ENCODE peak calls at places on chromosomes 5 and 9, in nine cellular contexts. G is breast epithelium, O is esophagus squamous epithelium, V is A549, D is heart left ventricle, U is right lobe of liver, S is sigmoid colon, E is tibial nerve, N is IMR-90. M is an unnamed sample.

GRCh38 chr9:96061293-96061987 is 185.9 kb downstream of the ERCC6L2 start:
- DNase-seq in G (no peak), O (no peak), V (peak; percentile 47), D (no peak), U (peak; percentile 38), S (no peak), E (peak; percentile 40), N (peak; percentile 41), M (peak; percentile 75)

GRCh38 chr9:4796988-4797956 is 4.5 kb downstream of the RCL1 start:
- DNase-seq in G (no peak), O (no peak), V (peak; percentile 53), D (no peak), U (no peak), S (no peak), E (peak; percentile 31), N (peak; percentile 43), M (no peak)

GRCh38 chr5:79200573-79201183 is 35.3 kb upstream of the JMY start:
- DNase-seq in G (no peak), O (no peak), V (peak; percentile 20), D (no peak), U (no peak), S (no peak), E (no peak), N (peak; percentile 18), M (peak; percentile 37)

GRCh38 chr9:71663216-71663615 is 105.1 kb downstream of the CEMIP2 start:
- DNase-seq in G (no peak), O (no peak), V (no peak), D (no peak), U (no peak), S (no peak), E (no peak), N (no peak), M (no peak)

GRCh38 chr5:96292582-96293247 is 140.3 kb downstream of the PCSK1 start:
- DNase-seq in G (no peak), O (no peak), V (no peak), D (no peak), U (peak; percentile 55), S (peak; percentile 65), E (peak; percentile 70), N (no peak), M (peak; percentile 31)

GRCh38 chr9:93465853-93466252 is 12.5 kb upstream of the FAM120AOS start:
- DNase-seq in G (no peak), O (no peak), V (no peak), D (no peak), U (no peak), S (no peak), E (no peak), N (no peak), M (peak; percentile 52)

GRCh38 chr5:179801304-179802206 is 5.1 kb downstream of the MGAT4B start:
- DNase-seq in G (no peak), O (peak; percentile 41), V (peak; percentile 80), D (peak; percentile 86), U (peak; percentile 85), S (peak; percentile 91), E (peak; percentile 70), N (peak; percentile 48), M (peak; percentile 87)

GRCh38 chr5:57166250-57166649 is 7.6 kb upstream of the GPBP1 start:
- DNase-seq in G (no peak), O (no peak), V (peak; percentile 12), D (no peak), U (no peak), S (no peak), E (no peak), N (no peak), M (no peak)

DNA sequence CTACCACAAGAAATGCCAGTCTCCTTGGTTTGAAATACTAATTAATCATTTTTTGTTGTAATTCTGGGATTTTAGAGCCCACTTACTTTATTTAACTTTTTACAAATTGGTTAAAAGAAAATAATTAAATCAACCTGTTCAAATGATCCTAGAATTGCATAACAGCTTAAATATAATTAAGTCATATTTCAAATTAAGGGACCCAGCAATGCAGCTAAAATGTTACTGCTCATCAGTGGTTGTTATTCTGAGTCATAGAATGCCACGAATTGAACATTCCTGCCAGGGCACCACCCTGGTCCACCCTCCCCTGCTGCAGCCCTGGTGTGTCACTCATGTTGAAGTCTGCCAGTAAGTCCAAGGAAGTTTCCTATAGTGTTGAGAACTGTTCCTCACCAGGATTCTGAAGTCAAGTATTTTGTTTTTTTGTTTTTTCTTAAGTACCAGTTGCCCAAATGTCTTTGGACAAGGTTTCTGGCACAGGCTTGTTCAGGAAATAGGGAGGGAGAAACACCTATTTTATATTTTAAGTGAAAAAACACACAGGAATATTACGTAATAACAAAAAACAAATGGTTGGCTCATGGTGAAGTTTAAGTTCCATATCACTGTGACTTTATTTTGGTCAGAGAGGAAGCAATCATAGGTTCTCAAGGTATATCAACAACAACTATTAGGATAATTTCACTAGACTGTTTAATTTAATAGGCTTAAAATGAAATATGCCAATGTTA is 4.3 kb upstream of the ITGA1 start:
- DNase-seq in G (no peak), O (no peak), V (no peak), D (no peak), U (no peak), S (no peak), E (no peak), N (no peak), M (no peak)
- TF ChIP-seq POLR2A in G (no peak), O (no peak), V (no peak), D (no peak), U (no peak), S (no peak), E (no peak), N (no peak), M (no peak)

GRCh38 chr5:169700611-169701010 is 63.5 kb downstream of the DOCK2 start:
- DNase-seq in G (no peak), O (no peak), V (no peak), D (no peak), U (no peak), S (no peak), E (no peak), N (no peak), M (no peak)

GRCh38 chr5:169703803-169704202 is 66.7 kb downstream of the DOCK2 start:
- DNase-seq in G (no peak), O (no peak), V (no peak), D (no peak), U (no peak), S (no peak), E (no peak), N (no peak), M (no peak)

GRCh38 chr5:169705322-169705721 is 68.2 kb downstream of the DOCK2 start:
- DNase-seq in G (no peak), O (no peak), V (no peak), D (no peak), U (no peak), S (no peak), E (no peak), N (no peak), M (no peak)

GRCh38 chr5:169702726-169703481 is 65.8 kb downstream of the DOCK2 start:
- DNase-seq in G (no peak), O (no peak), V (no peak), D (no peak), U (no peak), S (no peak), E (no peak), N (no peak), M (no peak)

GRCh38 chr5:169701910-169702451 is 64.9 kb downstream of the DOCK2 start:
- DNase-seq in G (no peak), O (no peak), V (peak; percentile 17), D (no peak), U (no peak), S (no peak), E (no peak), N (peak; percentile 64), M (no peak)
- TF ChIP-seq CTCF in G (peak; percentile 69), O (no peak), V (peak; percentile 76), D (peak; percentile 60), U (peak; percentile 19), S (no peak), E (peak; percentile 27), N (peak; percentile 80), M (peak; percentile 39)

GRCh38 chr9:121648799-121649198 is 2.6 kb upstream of the DAB2IP start:
- DNase-seq in G (no peak), O (no peak), V (no peak), D (no peak), U (no peak), S (no peak), E (no peak), N (no peak), M (no peak)

GRCh38 chr9:121651014-121651294 is 480 bp upstream of the DAB2IP start:
- DNase-seq in G (no peak), O (no peak), V (no peak), D (no peak), U (no peak), S (no peak), E (no peak), N (no peak), M (no peak)

GRCh38 chr9:121651295-121652036 is at the start of gene DAB2IP:
- DNase-seq in G (no peak), O (no peak), V (no peak), D (peak; percentile 80), U (peak; percentile 67), S (peak; percentile 84), E (no peak), N (peak; percentile 39), M (peak; percentile 64)

GRCh38 chr9:121649476-121650219 is 1.8 kb upstream of the DAB2IP start:
- DNase-seq in G (no peak), O (no peak), V (no peak), D (no peak), U (no peak), S (no peak), E (no peak), N (no peak), M (no peak)

DNA sequence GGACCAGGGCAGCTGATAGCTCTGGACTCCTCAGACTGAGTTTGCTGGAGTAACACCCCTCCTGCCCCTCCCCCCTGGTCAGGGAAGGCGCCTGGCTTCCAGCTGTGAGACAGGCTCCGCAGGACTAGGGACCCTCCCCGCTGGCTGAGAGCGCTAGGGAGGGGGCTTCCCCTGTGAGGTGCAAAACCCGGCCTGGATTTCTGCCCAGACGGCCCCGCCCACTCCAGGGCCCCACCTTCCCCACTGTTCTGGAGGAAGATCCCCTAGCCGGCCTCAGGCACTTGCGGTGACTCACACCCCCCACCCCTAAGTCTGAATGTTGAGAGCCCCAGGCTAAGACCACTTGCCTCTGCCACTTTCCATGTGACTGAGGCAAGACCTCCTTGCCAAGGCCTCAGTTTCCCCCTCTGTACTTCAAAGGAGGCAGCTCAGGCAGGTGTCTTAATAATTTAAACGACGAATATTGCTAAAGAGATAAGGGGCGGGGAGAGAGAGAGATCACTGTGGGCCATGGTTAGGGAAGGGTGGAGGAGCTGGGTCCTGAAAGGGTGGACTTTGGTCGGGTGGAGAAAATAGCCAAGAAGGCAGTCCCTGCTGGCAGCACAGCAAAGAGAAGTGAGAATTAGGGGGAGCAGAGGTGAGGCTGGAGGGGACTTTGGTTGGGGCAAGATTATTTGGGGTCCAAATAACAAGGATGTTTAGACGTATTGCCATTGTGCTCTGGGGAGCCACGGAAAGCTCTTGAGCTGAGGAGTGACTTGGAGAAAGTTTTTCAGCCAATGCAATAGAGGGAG is 1.0 kb upstream of the DAB2IP start:
- DNase-seq in G (no peak), O (no peak), V (peak; percentile 62), D (peak; percentile 80), U (peak; percentile 59), S (peak; percentile 81), E (no peak), N (peak; percentile 56), M (peak; percentile 47)
- H3K4me3 ChIP-seq in G (no peak overlapping the region), O (peak overlapping the region; percentile 73), V (peak overlapping the region; percentile 88), D (peak overlapping the region; percentile 84), U (peak overlapping the region; percentile 58), S (no peak overlapping the region), E (no peak overlapping the region), N (no peak overlapping the region), M (no peak overlapping the region)

DNA sequence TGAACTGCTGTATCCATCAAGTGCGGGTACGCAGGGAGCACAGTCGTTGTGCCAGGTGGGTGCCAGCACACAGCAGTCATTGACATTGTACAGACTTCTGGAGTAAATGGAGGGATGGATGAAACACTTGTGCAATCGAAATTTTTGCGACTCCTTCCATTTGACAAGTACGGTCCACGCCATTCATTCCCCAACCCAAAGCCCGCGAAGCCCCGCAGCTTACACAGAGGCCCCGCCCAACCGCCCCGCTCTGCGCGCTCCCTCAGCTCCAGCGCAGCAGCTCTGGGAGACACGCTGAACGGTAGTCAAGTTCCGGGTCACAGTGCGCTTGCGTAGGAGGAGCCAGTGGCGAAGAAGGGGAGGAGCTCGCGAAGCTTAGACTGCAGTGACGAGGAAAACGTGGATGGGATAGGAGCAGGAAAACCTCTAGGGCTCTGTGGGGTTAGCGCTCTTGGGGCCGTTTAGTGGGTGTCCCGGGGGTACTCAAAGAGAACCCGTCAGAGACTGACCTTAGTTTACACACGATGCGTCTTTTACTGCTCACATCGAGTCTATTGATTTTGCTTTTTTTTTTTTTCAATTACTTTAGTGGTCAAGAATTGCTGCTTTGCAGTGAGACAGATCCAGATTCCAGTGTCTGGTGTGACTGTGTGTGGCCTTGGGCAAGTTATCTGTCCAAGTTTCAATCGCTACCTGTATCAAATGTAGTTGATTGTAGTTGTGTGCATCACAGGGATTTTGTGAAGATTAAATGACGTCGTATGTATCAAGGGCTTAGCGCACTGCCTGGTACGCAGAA is 15.3 kb upstream of the MSANTD3 start:
- DNase-seq in G (peak; percentile 79), O (peak; percentile 37), V (peak; percentile 93), D (peak; percentile 94), U (peak; percentile 91), S (peak; percentile 95), E (peak; percentile 79), N (peak; percentile 85), M (peak; percentile 95)
- TF ChIP-seq POLR2A in G (no peak), O (no peak), V (peak; percentile 89), D (no peak), U (peak; percentile 51), S (no peak), E (no peak), N (peak; percentile 32), M (peak; percentile 30)